ENCODE peak calls at places on chromosomes 7 and 10, in six cellular contexts. I, Y, B, K, E and Z are unnamed samples.

GRCh38 chr10:52486840-52487611 is 172.9 kb downstream of the DKK1 start:
- DNase-seq in K (no peak), Y (no peak), E (no peak), I (peak), B (no peak), Z (peak)

GRCh38 chr7:19117870-19118608 is 603 bp upstream of the TWIST1 start:
- DNase-seq in B (no peak), I (peak), K (peak), E (no peak), Y (no peak), Z (no peak)

GRCh38 chr7:50769160-50769484 is 13.6 kb downstream of the GRB10 start:
- DNase-seq in K (no peak), E (no peak), I (no peak), Y (no peak), B (no peak), Z (no peak)

GRCh38 chr7:130180571-130180971 is 24.6 kb downstream of the TMEM209 start:
- DNase-seq in E (peak), Y (no peak), B (no peak), K (no peak), I (peak), Z (no peak)

GRCh38 chr10:61896854-61897661 is 4.4 kb upstream of the ARID5B start:
- DNase-seq in I (peak), Y (peak), B (peak), K (peak), E (no peak), Z (peak)

GRCh38 chr7:36763084-36763807 is 39.0 kb upstream of the AOAH start:
- DNase-seq in E (no peak), I (peak), Y (no peak), K (no peak), B (no peak), Z (no peak)

GRCh38 chr10:119237722-119238436 is 30.5 kb downstream of the GRK5 start:
- DNase-seq in K (no peak), B (no peak), I (no peak), Y (no peak), E (no peak), Z (peak)

GRCh38 chr7:159099711-159100231 is 44.9 kb downstream of the VIPR2 start:
- DNase-seq in E (no peak), K (no peak), Y (no peak), I (no peak), B (no peak), Z (no peak)

GRCh38 chr7:241513-241912 is 48.5 kb upstream of the FOXL3 start:
- DNase-seq in B (no peak), E (no peak), Y (no peak), I (no peak), K (no peak), Z (no peak)

GRCh38 chr10:5615263-5615820 is 51.1 kb downstream of the ASB13 start:
- DNase-seq in Y (no peak), I (peak), E (no peak), B (no peak), K (no peak), Z (peak)

GRCh38 chr7:43872401-43873165 is 3.3 kb upstream of the MRPS24 start:
- DNase-seq in I (peak), Y (no peak), B (peak), E (no peak), K (no peak), Z (no peak)

GRCh38 chr7:87001214-87001613 is 58.2 kb downstream of the ELAPOR2 start:
- DNase-seq in Y (no peak), E (no peak), I (peak), K (no peak), B (no peak), Z (peak)